ENCODE peak calls at places on chromosomes 11 and 22, in ten cellular contexts. E is fibroblast of lung, N is right lobe of liver, I is psoas muscle, Z is right atrium auricular region, L is upper lobe of right lung, D is Karpas-422, M is heart left ventricle, O is neural progenitor cell, Q is cardiac muscle cell. U is an unnamed sample. For H3K4me1, the result is how much of the 10 kb centered on the place peaks cover.

GRCh38 chr11:12042215-12042676 is 33.8 kb upstream of the DKK3 start:
- DNase-seq in E (peak), N (no peak), I (no peak), Z (no peak), L (no peak), D (no peak), M (no peak), O (no peak), Q (peak), U (no peak)

GRCh38 chr11:36693139-36693845 is 95.3 kb upstream of the RAG2 start:
- DNase-seq in E (no peak), N (no peak), I (no peak), Z (no peak), L (no peak), D (no peak), M (no peak), O (no peak), Q (no peak), U (no peak)

GRCh38 chr11:133951484-133952198 is 5.1 kb downstream of the IGSF9B start:
- DNase-seq in E (peak), N (no peak), I (no peak), Z (no peak), L (no peak), D (no peak), M (no peak), O (peak), Q (peak), U (no peak)

GRCh38 chr22:20204821-20205220 is 54.0 kb upstream of the CCDC188 start:
- DNase-seq in E (no peak), N (no peak), I (no peak), Z (no peak), L (no peak), D (no peak), M (no peak), O (no peak), Q (no peak), U (no peak)

GRCh38 chr11:18132341-18132740 is at the start of gene MRGPRX3:
- DNase-seq in E (no peak), N (no peak), I (no peak), Z (no peak), L (no peak), D (no peak), M (no peak), O (no peak), Q (peak), U (no peak)

GRCh38 chr11:16184588-16184987 is 171.8 kb downstream of the SOX6 start:
- DNase-seq in E (peak), N (peak), I (no peak), Z (no peak), L (no peak), D (no peak), M (no peak), O (no peak), Q (peak), U (no peak)

GRCh38 chr11:8080069-8080670 is 841 bp upstream of the TUB start:
- DNase-seq in E (no peak), N (no peak), I (no peak), Z (no peak), L (no peak), D (no peak), M (no peak), O (no peak), Q (no peak), U (no peak)

GRCh38 chr11:31110825-31111224 is 258.7 kb downstream of the DCDC1 start:
- DNase-seq in E (no peak), N (no peak), I (no peak), Z (no peak), L (no peak), D (no peak), M (no peak), O (peak), Q (peak), U (no peak)

GRCh38 chr22:20464096-20464614 is 26.5 kb upstream of the SCARF2 start:
- DNase-seq in E (no peak), N (no peak), I (no peak), Z (no peak), L (peak), D (peak), M (no peak), O (no peak), Q (no peak), U (peak)

GRCh38 chr11:43021466-43021865 is 290.3 kb upstream of the API5 start:
- DNase-seq in E (no peak), N (no peak), I (no peak), Z (no peak), L (no peak), D (peak), M (no peak), O (peak), Q (no peak), U (no peak)

GRCh38 chr22:49667236-49667635 is 160.4 kb downstream of the BRD1 start:
- DNase-seq in E (no peak), N (peak), I (no peak), Z (no peak), L (peak), D (peak), M (peak), O (no peak), Q (no peak), U (no peak)

GRCh38 chr11:106137758-106138157 is 60.3 kb downstream of the AASDHPPT start:
- DNase-seq in E (no peak), N (no peak), I (no peak), Z (no peak), L (no peak), D (no peak), M (no peak), O (no peak), Q (no peak), U (no peak)

GRCh38 chr11:15641191-15641810 is 526.6 kb downstream of the INSC start:
- DNase-seq in E (no peak), N (no peak), I (no peak), Z (no peak), L (no peak), D (no peak), M (no peak), O (no peak), Q (no peak), U (no peak)

DNA sequence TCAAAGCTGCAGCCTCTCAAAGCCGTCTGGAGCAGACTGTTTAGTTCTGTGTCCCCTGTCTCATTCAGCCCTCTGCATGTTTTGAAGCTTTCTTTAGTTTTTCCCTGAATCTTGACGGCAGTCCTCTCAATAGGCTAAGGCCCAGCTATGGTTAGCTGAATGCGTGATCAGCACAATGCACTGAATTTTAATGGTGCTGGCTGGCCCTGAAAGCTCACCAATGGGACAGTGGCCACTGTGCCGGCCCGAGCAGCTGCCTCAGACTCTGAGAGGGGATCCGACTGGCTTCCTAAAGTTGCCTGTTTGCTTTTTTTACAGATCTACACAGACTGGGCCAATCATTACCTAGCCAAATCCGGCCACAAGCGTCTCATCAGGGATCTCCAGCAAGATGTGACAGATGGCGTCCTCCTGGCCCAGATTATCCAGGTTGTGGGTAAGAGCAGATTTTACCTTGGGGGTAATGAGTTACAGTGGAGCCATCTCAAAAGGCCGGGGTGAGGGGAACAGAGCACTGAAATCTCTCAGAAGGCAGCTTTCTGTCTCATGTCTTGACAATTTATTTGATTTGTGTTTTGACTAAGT is 119.6 kb downstream of the NAV2 start:
- DNase-seq in E (no peak), N (no peak), I (no peak), Z (no peak), L (no peak), D (no peak), M (no peak), O (peak), Q (no peak), U (no peak)
- H3K27ac ChIP-seq in E (no peak), N (no peak), I (no peak), Z (no peak), L (no peak), D (no peak), M (no peak), O (peak), Q (no peak), U (no peak)

DNA sequence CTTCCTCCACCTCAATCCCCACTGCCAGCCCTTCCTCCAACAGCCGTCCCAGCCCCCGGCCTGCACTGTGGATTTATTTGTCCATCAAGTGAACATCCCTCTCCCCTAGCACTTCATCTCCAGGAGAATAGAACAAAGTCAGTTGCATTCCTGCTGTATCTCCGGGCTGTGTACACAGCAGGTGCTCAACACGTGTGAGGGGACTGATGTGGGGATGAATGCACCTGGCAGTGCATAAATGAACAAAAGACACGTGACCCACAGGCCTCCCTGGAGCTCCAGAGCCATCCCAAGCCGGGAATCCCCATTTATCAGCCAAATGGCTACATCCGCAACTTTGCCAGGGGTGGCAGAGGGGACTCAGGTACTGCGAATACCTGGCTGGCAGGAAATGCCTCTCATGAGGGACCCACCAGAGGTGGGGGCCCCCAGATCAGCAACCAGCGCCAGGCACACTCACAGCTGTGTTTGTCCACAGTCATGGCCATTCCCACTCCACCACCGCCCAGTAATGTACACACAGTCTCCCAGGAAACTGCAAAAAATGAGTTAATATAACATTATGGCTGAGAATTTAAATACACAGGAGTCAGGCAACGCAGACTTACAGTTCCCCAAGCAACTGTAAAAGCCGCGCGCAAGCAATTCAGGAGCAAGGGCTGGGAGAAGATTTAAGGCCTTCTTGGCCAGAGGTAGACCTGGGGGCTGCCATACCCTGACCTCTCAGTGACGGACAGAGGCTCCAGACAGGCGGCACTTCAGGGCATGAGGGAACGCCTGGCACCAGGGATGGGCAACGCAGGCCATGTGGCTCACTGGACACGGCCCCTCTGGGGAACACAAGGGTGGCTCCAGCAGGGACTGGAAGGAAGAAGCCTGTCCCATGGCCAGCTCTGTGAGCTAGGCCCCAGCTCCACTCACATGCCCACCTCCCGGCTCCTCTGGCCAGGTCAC is 50.3 kb upstream of the TCF20 start:
- DNase-seq in E (no peak), N (no peak), I (no peak), Z (no peak), L (no peak), D (no peak), M (no peak), O (no peak), Q (no peak), U (no peak)
- H3K4me1 ChIP-seq in E (under half), N (under half), I (under half), Z (under half), L (under half), D (under half), M (under half), O (under half), Q (under half), U (under half)

GRCh38 chr11:84909740-84910139 is 717.4 kb downstream of the DLG2 start:
- DNase-seq in E (no peak), N (no peak), I (no peak), Z (no peak), L (no peak), D (no peak), M (no peak), O (peak), Q (no peak), U (no peak)

GRCh38 chr11:84905411-84905810 is 721.7 kb downstream of the DLG2 start:
- DNase-seq in E (peak), N (no peak), I (no peak), Z (no peak), L (no peak), D (no peak), M (no peak), O (no peak), Q (no peak), U (no peak)

GRCh38 chr11:84902445-84902844 is 724.7 kb downstream of the DLG2 start:
- DNase-seq in E (no peak), N (no peak), I (no peak), Z (no peak), L (no peak), D (no peak), M (peak), O (no peak), Q (no peak), U (no peak)

GRCh38 chr11:84901986-84902385 is 725.2 kb downstream of the DLG2 start:
- DNase-seq in E (peak), N (no peak), I (no peak), Z (no peak), L (no peak), D (no peak), M (peak), O (no peak), Q (no peak), U (no peak)

DNA sequence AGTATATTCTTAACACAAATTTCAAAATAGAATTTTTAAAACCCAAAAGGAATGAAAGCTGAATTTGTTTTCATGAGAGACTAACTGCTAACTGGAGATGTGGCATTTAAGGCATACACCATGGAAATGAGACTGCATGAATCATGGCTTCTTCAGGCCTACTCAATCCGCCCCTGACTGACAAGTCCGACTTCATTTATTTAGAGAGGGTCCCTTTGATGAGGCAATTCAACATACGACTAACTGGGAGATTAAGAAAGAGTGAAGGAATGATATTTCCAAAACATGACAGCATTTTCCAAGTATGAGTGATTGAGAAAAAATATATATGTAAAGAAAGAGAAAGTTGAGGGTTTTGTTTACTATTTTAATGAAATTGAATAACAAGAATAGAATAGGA is 720.1 kb downstream of the DLG2 start:
- DNase-seq in E (peak), N (no peak), I (no peak), Z (no peak), L (no peak), D (no peak), M (no peak), O (no peak), Q (no peak), U (no peak)
- H3K27ac ChIP-seq in E (no peak), N (no peak), I (no peak), Z (no peak), L (no peak), D (no peak), M (no peak), O (no peak), Q (no peak), U (no peak)

DNA sequence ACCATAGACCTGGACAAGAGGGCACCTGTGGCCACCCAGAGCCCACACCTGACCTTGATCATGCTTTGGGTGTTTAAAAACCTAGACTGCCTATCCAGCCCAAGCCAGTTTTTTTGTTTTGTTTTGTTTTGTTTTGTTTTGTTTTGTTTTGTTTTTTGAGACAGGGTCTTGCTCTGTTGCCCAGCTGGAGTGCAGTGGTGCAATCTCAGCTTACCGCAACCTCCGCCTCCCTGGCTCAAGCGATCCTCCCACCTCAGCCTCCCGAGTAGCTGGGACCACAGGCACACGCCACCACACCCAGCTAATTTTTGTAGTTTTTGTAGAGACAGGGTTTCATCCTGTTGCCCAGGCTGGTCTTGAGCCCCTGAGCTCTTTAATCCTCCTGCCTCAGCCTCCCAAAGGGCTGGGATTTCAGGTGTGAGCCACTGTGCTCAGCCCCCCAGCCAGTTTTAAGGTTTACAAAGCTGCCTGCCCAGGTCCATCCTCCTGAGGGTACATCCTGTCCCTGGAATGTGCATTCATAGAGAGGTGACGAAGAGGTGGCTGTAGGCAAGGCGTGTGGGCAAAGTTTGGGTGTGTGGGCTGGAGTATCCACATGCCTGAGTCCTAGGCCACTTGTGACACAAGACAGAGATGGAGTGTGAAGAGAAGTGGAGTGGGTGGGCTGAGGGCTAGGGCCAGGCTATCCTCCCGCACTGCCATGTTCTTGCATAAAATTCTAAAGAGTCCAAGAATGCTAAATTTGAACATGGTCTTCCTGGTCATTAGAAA is 3.3 kb upstream of the CD82 start:
- DNase-seq in E (no peak), N (no peak), I (no peak), Z (no peak), L (no peak), D (no peak), M (no peak), O (no peak), Q (no peak), U (peak)
- H3K4me1 ChIP-seq in E (under half), N (under half), I (under half), Z (under half), L (under half), D (half or more), M (under half), O (under half), Q (under half), U (under half)